ENCODE peak calls at places on chromosomes 1 and 21, in four cellular contexts. B is endothelial cell, J is progenitor cell of endocrine pancreas, C is NCI-H1694. N is an unnamed sample.

GRCh38 chr21:23951251-23951650 is 1656.0 kb downstream of the MRPL39 start:
- DNase-seq in B (no peak), J (no peak), C (no peak), N (no peak)

GRCh38 chr1:27634166-27634981 is 611 bp downstream of the FGR start:
- DNase-seq in C (no peak), J (no peak), B (peak; percentile 73), N (peak; percentile 45)

GRCh38 chr1:30287976-30288375 is 435.4 kb downstream of the MATN1 start:
- DNase-seq in J (no peak), C (no peak), B (no peak), N (no peak)

GRCh38 chr1:45442272-45442671 is 48.7 kb downstream of the TESK2 start:
- DNase-seq in C (no peak), B (no peak), J (no peak), N (no peak)

GRCh38 chr1:183227963-183228649 is 42.0 kb downstream of the LAMC2 start:
- DNase-seq in J (peak; percentile 28), C (peak; percentile 42), B (peak; percentile 77), N (peak; percentile 79)

GRCh38 chr1:95115708-95116137 is 1.4 kb upstream of the TLCD4 start:
- DNase-seq in C (no peak), B (no peak), J (no peak), N (no peak)

GRCh38 chr1:213984387-213985180 is 3.2 kb upstream of the PROX1 start:
- DNase-seq in J (no peak), B (no peak), C (no peak), N (peak; percentile 31)

GRCh38 chr1:179865377-179865776 is 12.2 kb downstream of the TOR1AIP2 start:
- DNase-seq in J (no peak), C (no peak), B (no peak), N (no peak)

GRCh38 chr1:14968251-14968812 is 185.2 kb upstream of the TMEM51 start:
- DNase-seq in J (no peak), C (no peak), B (no peak), N (peak; percentile 47)

N was measured in glutamatergic neuron.